ENCODE peak calls at places on chromosomes 13 and 19, in seven cellular contexts. One of them, this sample, is unnamed.

GRCh38 chr13:102812616-102813287 is 13.8 kb downstream of the BIVM start:
- DNase-seq in CD4-positive, CD25-positive, alpha-beta regulatory T cell: no peak
- DNase-seq in naive thymus-derived CD4-positive, alpha-beta T cell: no peak
- DNase-seq in GM23338: peak
- DNase-seq in IMR-90: peak
- DNase-seq in A549: no peak
- DNase-seq in heart left ventricle: no peak
- DNase-seq in this sample: no peak

GRCh38 chr19:35208121-35208520 is 20.4 kb downstream of the FAM187B start:
- DNase-seq in CD4-positive, CD25-positive, alpha-beta regulatory T cell: no peak
- DNase-seq in naive thymus-derived CD4-positive, alpha-beta T cell: no peak
- DNase-seq in GM23338: no peak
- DNase-seq in IMR-90: no peak
- DNase-seq in A549: no peak
- DNase-seq in heart left ventricle: no peak
- DNase-seq in this sample: no peak

GRCh38 chr13:100533588-100534041 is 55.0 kb downstream of the GGACT start:
- DNase-seq in CD4-positive, CD25-positive, alpha-beta regulatory T cell: no peak
- DNase-seq in naive thymus-derived CD4-positive, alpha-beta T cell: no peak
- DNase-seq in GM23338: no peak
- DNase-seq in IMR-90: no peak
- DNase-seq in A549: no peak
- DNase-seq in heart left ventricle: no peak
- DNase-seq in this sample: no peak

GRCh38 chr13:71118779-71119364 is 748.1 kb downstream of the DACH1 start:
- DNase-seq in CD4-positive, CD25-positive, alpha-beta regulatory T cell: no peak
- DNase-seq in naive thymus-derived CD4-positive, alpha-beta T cell: no peak
- DNase-seq in GM23338: no peak
- DNase-seq in IMR-90: no peak
- DNase-seq in A549: no peak
- DNase-seq in heart left ventricle: no peak
- DNase-seq in this sample: no peak

GRCh38 chr19:18415177-18415867 is 3.9 kb upstream of the SSBP4 start:
- DNase-seq in CD4-positive, CD25-positive, alpha-beta regulatory T cell: no peak
- DNase-seq in naive thymus-derived CD4-positive, alpha-beta T cell: no peak
- DNase-seq in GM23338: no peak
- DNase-seq in IMR-90: peak
- DNase-seq in A549: no peak
- DNase-seq in heart left ventricle: peak
- DNase-seq in this sample: no peak

GRCh38 chr19:2543463-2544442 is 67.8 kb downstream of the GADD45B start:
- DNase-seq in CD4-positive, CD25-positive, alpha-beta regulatory T cell: peak
- DNase-seq in naive thymus-derived CD4-positive, alpha-beta T cell: peak
- DNase-seq in GM23338: peak
- DNase-seq in IMR-90: peak
- DNase-seq in A549: peak
- DNase-seq in heart left ventricle: peak
- DNase-seq in this sample: peak

GRCh38 chr13:66513728-66514127 is 716.4 kb downstream of the PCDH9 start:
- DNase-seq in CD4-positive, CD25-positive, alpha-beta regulatory T cell: no peak
- DNase-seq in naive thymus-derived CD4-positive, alpha-beta T cell: no peak
- DNase-seq in GM23338: no peak
- DNase-seq in IMR-90: peak
- DNase-seq in A549: no peak
- DNase-seq in heart left ventricle: no peak
- DNase-seq in this sample: no peak

GRCh38 chr13:94967183-94968039 is 255.1 kb upstream of the SOX21 start:
- DNase-seq in CD4-positive, CD25-positive, alpha-beta regulatory T cell: no peak
- DNase-seq in naive thymus-derived CD4-positive, alpha-beta T cell: no peak
- DNase-seq in GM23338: peak
- DNase-seq in IMR-90: no peak
- DNase-seq in A549: peak
- DNase-seq in heart left ventricle: no peak
- DNase-seq in this sample: no peak

GRCh38 chr13:42153371-42153770 is 104.9 kb downstream of the DGKH start:
- DNase-seq in CD4-positive, CD25-positive, alpha-beta regulatory T cell: no peak
- DNase-seq in naive thymus-derived CD4-positive, alpha-beta T cell: no peak
- DNase-seq in GM23338: no peak
- DNase-seq in IMR-90: peak
- DNase-seq in A549: no peak
- DNase-seq in heart left ventricle: no peak
- DNase-seq in this sample: no peak

GRCh38 chr19:41403181-41403970 is 5.8 kb downstream of the BCKDHA start:
- DNase-seq in CD4-positive, CD25-positive, alpha-beta regulatory T cell: no peak
- DNase-seq in naive thymus-derived CD4-positive, alpha-beta T cell: no peak
- DNase-seq in GM23338: no peak
- DNase-seq in IMR-90: no peak
- DNase-seq in A549: no peak
- DNase-seq in heart left ventricle: no peak
- DNase-seq in this sample: no peak

GRCh38 chr19:7704280-7705060 is 2.5 kb upstream of the FCER2 start:
- DNase-seq in CD4-positive, CD25-positive, alpha-beta regulatory T cell: no peak
- DNase-seq in naive thymus-derived CD4-positive, alpha-beta T cell: no peak
- DNase-seq in GM23338: no peak
- DNase-seq in IMR-90: no peak
- DNase-seq in A549: no peak
- DNase-seq in heart left ventricle: no peak
- DNase-seq in this sample: no peak

GRCh38 chr13:51552027-51552426 is 32.2 kb upstream of the WDFY2 start:
- DNase-seq in CD4-positive, CD25-positive, alpha-beta regulatory T cell: no peak
- DNase-seq in naive thymus-derived CD4-positive, alpha-beta T cell: no peak
- DNase-seq in GM23338: no peak
- DNase-seq in IMR-90: no peak
- DNase-seq in A549: no peak
- DNase-seq in heart left ventricle: no peak
- DNase-seq in this sample: no peak

GRCh38 chr13:58239774-58240268 is 608.3 kb downstream of the PCDH17 start:
- DNase-seq in CD4-positive, CD25-positive, alpha-beta regulatory T cell: no peak
- DNase-seq in naive thymus-derived CD4-positive, alpha-beta T cell: no peak
- DNase-seq in GM23338: no peak
- DNase-seq in IMR-90: no peak
- DNase-seq in A549: no peak
- DNase-seq in heart left ventricle: no peak
- DNase-seq in this sample: no peak

GRCh38 chr19:55777528-55777927 is 8.6 kb downstream of the RFPL4AL1 start:
- DNase-seq in CD4-positive, CD25-positive, alpha-beta regulatory T cell: no peak
- DNase-seq in naive thymus-derived CD4-positive, alpha-beta T cell: no peak
- DNase-seq in GM23338: peak
- DNase-seq in IMR-90: no peak
- DNase-seq in A549: no peak
- DNase-seq in heart left ventricle: no peak
- DNase-seq in this sample: no peak

GRCh38 chr13:97254809-97255208 is 32.7 kb downstream of the MBNL2 start:
- DNase-seq in CD4-positive, CD25-positive, alpha-beta regulatory T cell: no peak
- DNase-seq in naive thymus-derived CD4-positive, alpha-beta T cell: no peak
- DNase-seq in GM23338: no peak
- DNase-seq in IMR-90: peak
- DNase-seq in A549: no peak
- DNase-seq in heart left ventricle: no peak
- DNase-seq in this sample: no peak

GRCh38 chr19:57559008-57559403 is 657 bp downstream of the ZNF550 start:
- DNase-seq in CD4-positive, CD25-positive, alpha-beta regulatory T cell: no peak
- DNase-seq in naive thymus-derived CD4-positive, alpha-beta T cell: peak
- DNase-seq in GM23338: peak
- DNase-seq in IMR-90: no peak
- DNase-seq in A549: peak
- DNase-seq in heart left ventricle: no peak
- DNase-seq in this sample: no peak

GRCh38 chr19:15701757-15702589 is 25.9 kb upstream of the OR10H2 start:
- DNase-seq in CD4-positive, CD25-positive, alpha-beta regulatory T cell: no peak
- DNase-seq in naive thymus-derived CD4-positive, alpha-beta T cell: no peak
- DNase-seq in GM23338: no peak
- DNase-seq in IMR-90: no peak
- DNase-seq in A549: no peak
- DNase-seq in heart left ventricle: no peak
- DNase-seq in this sample: no peak

GRCh38 chr19:36672368-36672767 is 5.7 kb upstream of the ZNF461 start:
- DNase-seq in CD4-positive, CD25-positive, alpha-beta regulatory T cell: no peak
- DNase-seq in naive thymus-derived CD4-positive, alpha-beta T cell: no peak
- DNase-seq in GM23338: no peak
- DNase-seq in IMR-90: no peak
- DNase-seq in A549: no peak
- DNase-seq in heart left ventricle: no peak
- DNase-seq in this sample: no peak

GRCh38 chr19:30593358-30593757 is 221.2 kb downstream of the ZNF536 start:
- DNase-seq in CD4-positive, CD25-positive, alpha-beta regulatory T cell: no peak
- DNase-seq in naive thymus-derived CD4-positive, alpha-beta T cell: no peak
- DNase-seq in GM23338: no peak
- DNase-seq in IMR-90: no peak
- DNase-seq in A549: no peak
- DNase-seq in heart left ventricle: no peak
- DNase-seq in this sample: peak

GRCh38 chr13:51255556-51255955 is 33.4 kb downstream of the FAM124A start:
- DNase-seq in CD4-positive, CD25-positive, alpha-beta regulatory T cell: no peak
- DNase-seq in naive thymus-derived CD4-positive, alpha-beta T cell: no peak
- DNase-seq in GM23338: peak
- DNase-seq in IMR-90: no peak
- DNase-seq in A549: no peak
- DNase-seq in heart left ventricle: no peak
- DNase-seq in this sample: no peak

GRCh38 chr19:1497578-1498235 is 6.7 kb downstream of the REEP6 start:
- DNase-seq in CD4-positive, CD25-positive, alpha-beta regulatory T cell: no peak
- DNase-seq in naive thymus-derived CD4-positive, alpha-beta T cell: no peak
- DNase-seq in GM23338: no peak
- DNase-seq in IMR-90: no peak
- DNase-seq in A549: no peak
- DNase-seq in heart left ventricle: no peak
- DNase-seq in this sample: no peak

DNA sequence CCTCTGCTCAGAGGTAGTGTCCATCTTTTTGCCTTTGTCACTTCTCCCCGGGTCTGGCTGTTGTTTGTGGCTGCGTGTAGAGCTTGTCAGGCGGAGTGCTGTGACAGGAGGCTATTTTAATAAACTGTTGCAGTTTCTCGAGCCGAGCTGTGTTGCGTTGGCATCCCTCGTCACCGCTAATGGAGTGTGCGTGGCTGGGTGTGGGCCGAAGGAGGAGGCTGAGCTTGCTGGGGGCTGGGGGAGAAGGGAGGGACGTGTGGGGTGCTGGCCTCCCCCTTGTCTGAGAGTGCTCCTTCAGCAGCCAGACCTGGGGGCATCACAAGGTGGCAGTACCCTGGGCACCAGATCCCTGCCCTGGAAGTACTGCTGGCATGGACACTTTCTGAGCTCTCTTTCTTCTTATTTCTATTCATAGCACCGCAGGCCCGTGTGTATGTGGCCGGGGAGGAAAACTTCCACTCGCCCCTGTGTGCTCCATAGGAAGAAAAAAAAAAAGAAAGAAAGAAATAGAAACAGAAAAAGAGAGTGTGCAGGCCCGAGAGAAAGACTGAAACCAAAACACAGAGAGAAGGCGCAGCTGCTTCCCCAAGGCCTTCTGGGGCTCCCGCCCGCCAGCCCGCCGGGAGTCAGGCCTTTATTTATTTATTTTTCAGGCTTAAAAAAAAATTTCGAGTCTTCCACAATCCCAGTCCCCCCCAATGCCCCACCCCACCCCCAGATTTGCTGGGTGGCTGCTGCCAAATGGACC is 27.0 kb downstream of the NFIX start:
- DNase-seq in CD4-positive, CD25-positive, alpha-beta regulatory T cell: no peak
- DNase-seq in naive thymus-derived CD4-positive, alpha-beta T cell: no peak
- DNase-seq in GM23338: no peak
- DNase-seq in IMR-90: peak
- DNase-seq in A549: no peak
- DNase-seq in heart left ventricle: no peak
- DNase-seq in this sample: no peak
- H3K4me3 ChIP-seq in CD4-positive, CD25-positive, alpha-beta regulatory T cell: no peak
- H3K4me3 ChIP-seq in naive thymus-derived CD4-positive, alpha-beta T cell: no peak
- H3K4me3 ChIP-seq in GM23338: peak
- H3K4me3 ChIP-seq in IMR-90: peak
- H3K4me3 ChIP-seq in A549: no peak
- H3K4me3 ChIP-seq in heart left ventricle: peak
- H3K4me3 ChIP-seq in this sample: peak

GRCh38 chr19:49749771-49750170 is 13.3 kb downstream of the TSKS start:
- DNase-seq in CD4-positive, CD25-positive, alpha-beta regulatory T cell: no peak
- DNase-seq in naive thymus-derived CD4-positive, alpha-beta T cell: no peak
- DNase-seq in GM23338: no peak
- DNase-seq in IMR-90: peak
- DNase-seq in A549: no peak
- DNase-seq in heart left ventricle: no peak
- DNase-seq in this sample: no peak

GRCh38 chr19:49749055-49749716 is 13.9 kb downstream of the TSKS start:
- DNase-seq in CD4-positive, CD25-positive, alpha-beta regulatory T cell: no peak
- DNase-seq in naive thymus-derived CD4-positive, alpha-beta T cell: no peak
- DNase-seq in GM23338: peak
- DNase-seq in IMR-90: peak
- DNase-seq in A549: peak
- DNase-seq in heart left ventricle: no peak
- DNase-seq in this sample: no peak

GRCh38 chr19:49741210-49741844 is 21.8 kb downstream of the TSKS start:
- DNase-seq in CD4-positive, CD25-positive, alpha-beta regulatory T cell: no peak
- DNase-seq in naive thymus-derived CD4-positive, alpha-beta T cell: no peak
- DNase-seq in GM23338: no peak
- DNase-seq in IMR-90: peak
- DNase-seq in A549: no peak
- DNase-seq in heart left ventricle: no peak
- DNase-seq in this sample: no peak

GRCh38 chr19:49746206-49746958 is 16.7 kb downstream of the TSKS start:
- DNase-seq in CD4-positive, CD25-positive, alpha-beta regulatory T cell: peak
- DNase-seq in naive thymus-derived CD4-positive, alpha-beta T cell: peak
- DNase-seq in GM23338: peak
- DNase-seq in IMR-90: no peak
- DNase-seq in A549: peak
- DNase-seq in heart left ventricle: peak
- DNase-seq in this sample: no peak

DNA sequence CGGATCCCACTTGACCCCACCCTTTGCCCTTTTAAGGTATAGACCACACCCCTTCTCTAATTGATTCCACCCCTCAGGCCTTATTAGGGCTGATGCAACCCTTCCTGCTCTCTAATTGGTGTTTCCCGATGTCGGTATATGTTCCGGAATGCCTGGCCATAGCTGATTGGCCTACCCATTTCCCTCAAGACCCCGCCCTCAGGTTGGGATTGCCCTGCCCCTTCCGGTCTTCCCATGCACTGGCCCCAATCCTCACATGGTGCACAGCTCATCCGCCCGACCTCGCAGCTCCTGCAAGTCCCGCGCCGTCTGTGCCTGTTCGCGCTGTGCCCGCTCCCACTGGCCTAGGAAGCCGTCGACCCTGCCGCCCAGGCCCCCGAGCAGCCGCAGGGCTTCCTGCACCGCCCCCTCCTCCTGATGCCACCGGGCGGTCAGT is 18.1 kb downstream of the TSKS start:
- DNase-seq in CD4-positive, CD25-positive, alpha-beta regulatory T cell: no peak
- DNase-seq in naive thymus-derived CD4-positive, alpha-beta T cell: no peak
- DNase-seq in GM23338: peak
- DNase-seq in IMR-90: no peak
- DNase-seq in A549: no peak
- DNase-seq in heart left ventricle: no peak
- DNase-seq in this sample: no peak
- H3K27ac ChIP-seq in CD4-positive, CD25-positive, alpha-beta regulatory T cell: no peak
- H3K27ac ChIP-seq in naive thymus-derived CD4-positive, alpha-beta T cell: no peak
- H3K27ac ChIP-seq in GM23338: no peak
- H3K27ac ChIP-seq in IMR-90: no peak
- H3K27ac ChIP-seq in A549: no peak
- H3K27ac ChIP-seq in heart left ventricle: no peak
- H3K27ac ChIP-seq in this sample: no peak

GRCh38 chr19:8832132-8833021 is at the start of the genes MBD3L1 and ZNF558:
- DNase-seq in CD4-positive, CD25-positive, alpha-beta regulatory T cell: peak
- DNase-seq in naive thymus-derived CD4-positive, alpha-beta T cell: peak
- DNase-seq in GM23338: peak
- DNase-seq in IMR-90: peak
- DNase-seq in A549: peak
- DNase-seq in heart left ventricle: peak
- DNase-seq in this sample: peak
- H3K4me3 ChIP-seq in CD4-positive, CD25-positive, alpha-beta regulatory T cell: peak
- H3K4me3 ChIP-seq in naive thymus-derived CD4-positive, alpha-beta T cell: peak
- H3K4me3 ChIP-seq in GM23338: peak
- H3K4me3 ChIP-seq in IMR-90: peak
- H3K4me3 ChIP-seq in A549: peak
- H3K4me3 ChIP-seq in heart left ventricle: peak
- H3K4me3 ChIP-seq in this sample: peak

GRCh38 chr13:110309661-110310524 is 2.8 kb downstream of the COL4A2 start:
- DNase-seq in CD4-positive, CD25-positive, alpha-beta regulatory T cell: no peak
- DNase-seq in naive thymus-derived CD4-positive, alpha-beta T cell: no peak
- DNase-seq in GM23338: no peak
- DNase-seq in IMR-90: no peak
- DNase-seq in A549: no peak
- DNase-seq in heart left ventricle: no peak
- DNase-seq in this sample: no peak
- H3K27ac ChIP-seq in CD4-positive, CD25-positive, alpha-beta regulatory T cell: no peak
- H3K27ac ChIP-seq in naive thymus-derived CD4-positive, alpha-beta T cell: no peak
- H3K27ac ChIP-seq in GM23338: no peak
- H3K27ac ChIP-seq in IMR-90: peak
- H3K27ac ChIP-seq in A549: no peak
- H3K27ac ChIP-seq in heart left ventricle: peak
- H3K27ac ChIP-seq in this sample: peak